ENCODE peak calls at places on chromosomes 7 and 10, in six cellular contexts. H, Q, S, U, L and X are unnamed samples.
A peak's percentile ranks its signal among the peaks of the same experiment; 100 is the strongest.

GRCh38 chr7:114703677-114704076 is 218.2 kb upstream of the MDFIC start:
- DNase-seq in S (no peak), U (peak; percentile 94), H (no peak), Q (no peak), L (no peak), X (peak; percentile 48)

GRCh38 chr10:71771821-71772617 is 1.3 kb downstream of the VSIR start:
- DNase-seq in L (peak; percentile 40), U (peak; percentile 75), H (no peak), S (peak; percentile 84), Q (no peak), X (peak; percentile 73)

GRCh38 chr10:8055420-8056349 is 1.2 kb downstream of the GATA3 start:
- DNase-seq in Q (no peak), L (no peak), S (no peak), U (peak; percentile 44), H (peak; percentile 77), X (no peak)

GRCh38 chr10:110409926-110410325 is 87.8 kb upstream of the DUSP5 start:
- DNase-seq in U (no peak), L (no peak), S (no peak), Q (no peak), H (no peak), X (no peak)

GRCh38 chr10:17056781-17057191 is 72.8 kb downstream of the CUBN start:
- DNase-seq in S (no peak), H (no peak), U (no peak), Q (no peak), L (no peak), X (peak; percentile 80)

GRCh38 chr7:147833981-147834380 is 756.6 kb upstream of the C7orf33 start:
- DNase-seq in Q (no peak), S (no peak), H (no peak), U (no peak), L (no peak), X (no peak)

GRCh38 chr10:96366508-96366907 is 7.7 kb upstream of the OPALIN start:
- DNase-seq in H (no peak), S (no peak), L (no peak), U (no peak), Q (no peak), X (peak; percentile 25)

GRCh38 chr7:53315986-53316385 is 280.6 kb downstream of the POM121L12 start:
- DNase-seq in U (no peak), S (peak; percentile 41), L (no peak), H (no peak), Q (no peak), X (no peak)

GRCh38 chr7:47406766-47407129 is 175.2 kb downstream of the TNS3 start:
- DNase-seq in Q (no peak), S (no peak), H (peak; percentile 17), L (no peak), U (no peak), X (no peak)

GRCh38 chr10:33334839-33335549 is 527 bp upstream of the NRP1 start:
- DNase-seq in H (peak; percentile 89), S (peak; percentile 87), L (peak; percentile 78), U (peak; percentile 64), Q (no peak), X (peak; percentile 96)

GRCh38 chr7:81267508-81267907 is 348.7 kb upstream of the SEMA3C start:
- DNase-seq in U (no peak), S (no peak), H (no peak), Q (no peak), L (no peak), X (peak; percentile 93)

GRCh38 chr7:28572321-28573058 is 160.2 kb downstream of the CREB5 start:
- DNase-seq in U (no peak), L (no peak), Q (no peak), S (no peak), H (no peak), X (no peak)

GRCh38 chr10:117005454-117006055 is 568 bp upstream of the SHTN1 start:
- DNase-seq in U (peak; percentile 19), Q (no peak), S (peak; percentile 8), L (peak; percentile 55), H (peak; percentile 85), X (no peak)

GRCh38 chr7:142445019-142445686 is 187.3 kb upstream of the PRSS58 start:
- DNase-seq in H (peak; percentile 88), L (no peak), Q (no peak), S (no peak), U (no peak), X (no peak)

GRCh38 chr10:115593060-115593459 is 499.9 kb downstream of the ATRNL1 start:
- DNase-seq in H (no peak), S (no peak), L (no peak), Q (no peak), U (no peak), X (no peak)

GRCh38 chr10:130396044-130396443 is 259.9 kb downstream of the GLRX3 start:
- DNase-seq in S (no peak), H (peak; percentile 24), Q (no peak), L (no peak), U (no peak), X (no peak)

GRCh38 chr7:28483112-28483511 is 70.8 kb downstream of the CREB5 start:
- DNase-seq in S (no peak), U (no peak), H (no peak), Q (no peak), L (no peak), X (no peak)

GRCh38 chr10:75140246-75140645 is 28.8 kb downstream of the SAMD8 start:
- DNase-seq in Q (no peak), H (no peak), L (no peak), U (no peak), S (no peak), X (no peak)

DNA sequence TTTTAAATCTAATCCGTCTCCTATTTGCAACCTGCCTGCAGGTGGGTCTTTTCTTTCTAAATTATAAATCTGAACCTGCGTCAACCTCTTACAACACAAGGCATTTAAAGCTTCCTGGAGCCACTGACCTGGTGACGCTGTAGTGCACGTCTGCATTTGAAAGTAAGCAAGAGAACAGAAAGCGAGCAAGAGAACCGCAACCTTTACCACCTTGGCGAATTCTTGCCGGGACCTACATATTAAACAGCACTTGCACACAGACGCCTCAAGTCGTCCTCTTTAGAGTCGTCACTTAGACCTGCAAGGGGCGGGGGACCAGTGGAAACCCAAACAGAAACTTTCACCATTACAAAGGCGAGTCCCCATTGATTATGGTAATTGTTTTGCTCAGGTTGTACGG is 9.5 kb downstream of the GLI3 start:
- DNase-seq in Q (no peak), U (no peak), H (peak; percentile 76), S (no peak), L (no peak), X (no peak)
- H3K4me3 ChIP-seq in Q (peak overlapping the region; percentile 49), U (no peak overlapping the region), H (peak overlapping the region; percentile 74), S (peak overlapping the region; percentile 29), L (no peak overlapping the region), X (no peak overlapping the region)

DNA sequence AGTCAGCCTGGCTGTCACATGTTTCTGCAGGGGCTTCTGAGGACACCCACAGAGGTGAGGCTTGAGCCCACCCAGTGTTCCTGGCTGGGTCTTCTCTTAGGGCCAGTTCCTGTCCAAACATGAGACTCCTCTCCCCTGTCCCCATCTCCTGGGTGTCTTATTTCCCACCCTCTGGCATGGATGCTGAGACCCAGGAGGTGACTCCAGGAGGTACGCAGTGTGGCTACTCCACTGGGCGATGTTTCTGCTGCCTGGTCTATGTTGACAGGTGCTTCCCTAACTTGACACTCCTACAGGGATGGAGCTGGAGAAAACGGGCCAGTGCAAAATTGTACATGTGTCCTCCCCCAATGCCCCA is 26.3 kb upstream of the LOXL4 start:
- DNase-seq in U (no peak), S (no peak), H (no peak), L (no peak), Q (no peak), X (no peak)
- TF ChIP-seq CTCF in U (no peak), S (no peak), H (no peak), L (no peak), Q (no peak), X (no peak)

GRCh38 chr7:101819913-101820522 is 2.6 kb downstream of the CUX1 start:
- DNase-seq in Q (no peak), S (no peak), U (no peak), L (no peak), H (no peak), X (no peak)

GRCh38 chr7:101817031-101817929 is at the start of gene CUX1:
- DNase-seq in H (peak; percentile 75), S (peak; percentile 25), L (peak; percentile 63), U (no peak), Q (no peak), X (no peak)

GRCh38 chr7:101817930-101818698 is 688 bp downstream of the CUX1 start:
- DNase-seq in H (no peak), S (no peak), L (no peak), U (no peak), Q (no peak), X (peak; percentile 75)

GRCh38 chr7:101819183-101819582 is 1.8 kb downstream of the CUX1 start:
- DNase-seq in H (no peak), L (no peak), S (no peak), U (no peak), Q (no peak), X (no peak)

GRCh38 chr7:101818699-101819071 is 1.3 kb downstream of the CUX1 start:
- DNase-seq in L (no peak), S (no peak), H (no peak), U (no peak), Q (no peak), X (no peak)
- H3K4me3 ChIP-seq in L (peak overlapping the region; percentile 92), S (peak overlapping the region; percentile 89), H (peak overlapping the region; percentile 93), U (no peak overlapping the region), Q (no peak overlapping the region), X (no peak overlapping the region)

GRCh38 chr7:112965506-112965905 is 121.1 kb downstream of the GPR85 start:
- DNase-seq in Q (no peak), U (no peak), L (no peak), H (no peak), S (no peak), X (no peak)

GRCh38 chr7:112969946-112970345 is 116.7 kb downstream of the GPR85 start:
- DNase-seq in S (no peak), Q (no peak), H (no peak), U (no peak), L (no peak), X (no peak)

DNA sequence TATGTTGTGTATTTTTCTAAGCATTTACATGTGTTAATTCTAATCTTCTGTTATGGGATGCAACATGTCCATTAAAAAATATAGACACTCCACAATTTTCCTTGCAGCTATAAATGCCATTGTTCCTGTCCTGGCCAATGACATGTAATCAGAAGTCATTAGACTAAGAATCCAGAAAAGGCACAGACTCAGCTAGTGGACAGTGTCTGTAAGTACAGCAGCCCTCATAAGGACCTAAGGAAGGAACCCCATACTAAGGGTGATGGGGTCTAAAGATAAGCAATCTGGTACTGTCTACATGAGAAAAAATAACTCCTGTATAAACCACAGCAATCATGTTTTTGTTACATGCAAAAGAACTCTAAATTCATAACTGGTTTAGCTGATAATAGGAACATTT is 115.9 kb downstream of the GPR85 start:
- DNase-seq in S (no peak), Q (no peak), L (no peak), U (no peak), H (no peak), X (no peak)
- TF ChIP-seq CTCF in S (no peak), Q (peak; percentile 23), L (no peak), U (no peak), H (peak; percentile 23), X (peak; percentile 10)

DNA sequence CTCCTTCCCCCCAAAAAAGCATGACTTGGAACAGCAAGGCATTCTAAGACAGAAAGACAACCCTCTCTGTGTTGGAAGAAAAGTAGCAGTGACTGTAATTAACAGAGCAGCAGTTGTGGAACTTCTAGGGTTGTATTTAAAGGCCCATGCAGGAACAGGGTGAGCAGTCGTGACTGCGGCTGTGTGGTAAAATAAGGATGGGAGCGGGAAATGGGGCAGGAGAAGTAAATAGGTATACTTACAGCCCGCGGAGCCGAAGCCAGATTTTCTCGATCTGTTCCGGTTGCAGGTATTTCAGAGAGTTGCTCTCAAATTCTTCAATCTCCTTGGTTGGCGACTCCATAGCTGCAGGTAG is 179 bp downstream of the PDE1C start:
- DNase-seq in L (no peak), H (no peak), Q (no peak), U (no peak), S (no peak), X (no peak)
- H3K4me3 ChIP-seq in L (peak overlapping the region; percentile 58), H (peak overlapping the region; percentile 86), Q (peak overlapping the region; percentile 72), U (no peak overlapping the region), S (peak overlapping the region; percentile 67), X (peak overlapping the region; percentile 41)